ENCODE peak calls at places on chromosomes 3 and 15, in five cellular contexts. D is A172, P is progenitor cell of endocrine pancreas, Y is NCI-H2171, J is A673. N is an unnamed sample.

GRCh38 chr3:48830660-48831190 is 16.9 kb downstream of the PRKAR2A start:
- DNase-seq in D (no peak), P (no peak), Y (no peak), J (no peak), N (peak; percentile 5)

GRCh38 chr3:129482721-129483120 is 42.7 kb downstream of the IFT122 start:
- DNase-seq in D (no peak), P (no peak), Y (no peak), J (peak; percentile 24), N (peak; percentile 36)

GRCh38 chr3:152836269-152836668 is 1.3 kb downstream of the P2RY1 start:
- DNase-seq in D (no peak), P (no peak), Y (no peak), J (no peak), N (no peak)

GRCh38 chr15:72112805-72113204 is 5.1 kb downstream of the MYO9A start:
- DNase-seq in D (no peak), P (no peak), Y (no peak), J (no peak), N (no peak)

GRCh38 chr3:138348950-138349739 is 766 bp downstream of the MRAS start:
- DNase-seq in D (no peak), P (no peak), Y (no peak), J (no peak), N (peak; percentile 35)

GRCh38 chr3:41330465-41330864 is 131.2 kb downstream of the CTNNB1 start:
- DNase-seq in D (no peak), P (no peak), Y (no peak), J (no peak), N (no peak)

GRCh38 chr15:70488002-70488605 is 275.3 kb downstream of the UACA start:
- DNase-seq in D (peak; percentile 60), P (peak; percentile 64), Y (no peak), J (peak; percentile 78), N (peak; percentile 68)

GRCh38 chr3:157135671-157136396 is 24.1 kb downstream of the CCNL1 start:
- DNase-seq in D (peak; percentile 57), P (no peak), Y (no peak), J (peak; percentile 52), N (no peak)

GRCh38 chr3:194983620-194984019 is 287.3 kb downstream of the XXYLT1 start:
- DNase-seq in D (no peak), P (no peak), Y (no peak), J (no peak), N (no peak)

GRCh38 chr15:90001683-90002427 is 731 bp downstream of the ZNF710 start:
- DNase-seq in D (peak; percentile 39), P (peak; percentile 38), Y (peak; percentile 44), J (peak; percentile 75), N (no peak)